ENCODE peak calls at places on chromosome 5, in eight cellular contexts. W is HEK293T; X is DMS 273 treated with DMSO at 0.1 percent for 48 hours; B is iPS DF 19.7; Z is activated effector memory CD4-positive, alpha-beta T cell treated with Interleukin-2 at 50 U/mL for 16 hours; K is activated naive CD8-positive, alpha-beta T cell treated with anti-CD3 and anti-CD28 coated beads for 36 hours; O is mucosa of descending colon; C is A549. P is an unnamed sample.
A peak's percentile ranks its signal among the peaks of the same experiment; 100 is the strongest.

GRCh38 chr5:79229357-79230174 is 6.4 kb upstream of the JMY start:
- DNase-seq in W (no peak), X (peak; percentile 92), B (no peak), Z (no peak), K (peak; percentile 6), O (no peak), C (no peak), P (no peak)

GRCh38 chr5:176648467-176649194 is 1.3 kb downstream of the TSPAN17 start:
- DNase-seq in W (no peak), X (no peak), B (no peak), Z (no peak), K (peak; percentile 44), O (no peak), C (no peak), P (peak; percentile 44)

GRCh38 chr5:171628344-171628743 is 157.3 kb upstream of the SMIM23 start:
- DNase-seq in W (no peak), X (no peak), B (no peak), Z (no peak), K (no peak), O (no peak), C (no peak), P (no peak)

GRCh38 chr5:16568875-16569580 is 47.8 kb downstream of the RETREG1 start:
- DNase-seq in W (no peak), X (peak; percentile 33), B (no peak), Z (no peak), K (no peak), O (no peak), C (no peak), P (no peak)

GRCh38 chr5:69503144-69503488 is 10.5 kb downstream of the OCLN start:
- DNase-seq in W (no peak), X (no peak), B (no peak), Z (no peak), K (no peak), O (no peak), C (no peak), P (no peak)

GRCh38 chr5:65946198-65946745 is 19.9 kb downstream of the ERBIN start:
- DNase-seq in W (no peak), X (no peak), B (no peak), Z (no peak), K (no peak), O (no peak), C (no peak), P (no peak)

GRCh38 chr5:143509758-143510221 is 106.3 kb upstream of the NR3C1 start:
- DNase-seq in W (no peak), X (no peak), B (no peak), Z (no peak), K (no peak), O (no peak), C (no peak), P (no peak)

GRCh38 chr5:40689442-40689841 is 9.7 kb downstream of the PTGER4 start:
- DNase-seq in W (no peak), X (no peak), B (no peak), Z (no peak), K (peak; percentile 55), O (no peak), C (peak; percentile 86), P (no peak)

GRCh38 chr5:149680810-149681221 is 49.3 kb upstream of the PPARGC1B start:
- DNase-seq in W (no peak), X (no peak), B (no peak), Z (no peak), K (no peak), O (no peak), C (no peak), P (no peak)

GRCh38 chr5:172775326-172776234 is 4.6 kb upstream of the DUSP1 start:
- DNase-seq in W (no peak), X (no peak), B (no peak), Z (no peak), K (no peak), O (peak; percentile 64), C (peak; percentile 94), P (peak; percentile 15)

GRCh38 chr5:156237361-156237760 is 89.6 kb upstream of the SGCD start:
- DNase-seq in W (no peak), X (no peak), B (no peak), Z (no peak), K (no peak), O (no peak), C (no peak), P (no peak)

GRCh38 chr5:178426326-178427130 is 163.7 kb downstream of the COL23A1 start:
- DNase-seq in W (no peak), X (no peak), B (no peak), Z (no peak), K (no peak), O (no peak), C (no peak), P (no peak)

GRCh38 chr5:63213256-63213655 is 634.6 kb downstream of the LRRC70 start:
- DNase-seq in W (no peak), X (no peak), B (no peak), Z (no peak), K (no peak), O (no peak), C (no peak), P (no peak)

GRCh38 chr5:113510836-113511451 is 2.5 kb upstream of the YTHDC2 start:
- DNase-seq in W (no peak), X (no peak), B (no peak), Z (no peak), K (no peak), O (no peak), C (peak; percentile 47), P (no peak)

GRCh38 chr5:172606156-172606785 is 34.8 kb upstream of the NEURL1B start:
- DNase-seq in W (no peak), X (no peak), B (no peak), Z (no peak), K (no peak), O (no peak), C (no peak), P (no peak)

GRCh38 chr5:82593481-82593880 is 315.3 kb upstream of the RPS23 start:
- DNase-seq in W (no peak), X (no peak), B (no peak), Z (no peak), K (no peak), O (no peak), C (no peak), P (no peak)

GRCh38 chr5:149345892-149346222 is 558 bp downstream of the GRPEL2 start:
- DNase-seq in W (peak; percentile 12), X (no peak), B (no peak), Z (no peak), K (no peak), O (no peak), C (peak; percentile 23), P (no peak)

GRCh38 chr5:9284781-9285307 is 261.0 kb downstream of the SEMA5A start:
- DNase-seq in W (no peak), X (no peak), B (no peak), Z (no peak), K (no peak), O (no peak), C (no peak), P (no peak)

GRCh38 chr5:96344678-96345612 is 88.1 kb downstream of the PCSK1 start:
- DNase-seq in W (peak; percentile 50), X (peak; percentile 26), B (no peak), Z (no peak), K (no peak), O (no peak), C (peak; percentile 80), P (no peak)